ENCODE peak calls at places on chromosomes 6 and 20, in six cellular contexts. I, M, T, W, C and N are unnamed samples.

GRCh38 chr6:8174571-8174970 is 72.2 kb upstream of the EEF1E1 start:
- DNase-seq in I (no peak), M (no peak), T (no peak), W (no peak), C (no peak), N (no peak)

GRCh38 chr6:121171879-121172278 is 162.4 kb downstream of the TBC1D32 start:
- DNase-seq in I (no peak), M (no peak), T (no peak), W (no peak), C (no peak), N (no peak)

GRCh38 chr6:71138416-71138815 is 150.2 kb upstream of the OGFRL1 start:
- DNase-seq in I (no peak), M (no peak), T (no peak), W (no peak), C (no peak), N (no peak)

GRCh38 chr6:89583559-89583958 is 55.0 kb downstream of the LYRM2 start:
- DNase-seq in I (no peak), M (no peak), T (no peak), W (no peak), C (no peak), N (no peak)

GRCh38 chr6:44452725-44453124 is 65.2 kb downstream of the CDC5L start:
- DNase-seq in I (no peak), M (no peak), T (no peak), W (no peak), C (no peak), N (no peak)

GRCh38 chr20:24783631-24784492 is 165.2 kb upstream of the CST7 start:
- DNase-seq in I (peak; percentile 42), M (peak; percentile 30), T (peak; percentile 30), W (peak; percentile 26), C (no peak), N (no peak)

GRCh38 chr6:126618639-126619331 is 278.9 kb downstream of the CENPW start:
- DNase-seq in I (no peak), M (no peak), T (no peak), W (no peak), C (no peak), N (no peak)

GRCh38 chr20:34771680-34772081 is 53.8 kb downstream of the NCOA6 start:
- DNase-seq in I (no peak), M (no peak), T (no peak), W (no peak), C (no peak), N (no peak)

GRCh38 chr6:33147807-33148666 is 44.2 kb downstream of the COL11A2 start:
- DNase-seq in I (no peak), M (no peak), T (no peak), W (no peak), C (no peak), N (no peak)

GRCh38 chr6:1445650-1446645 is 56.6 kb downstream of the FOXF2 start:
- DNase-seq in I (no peak), M (no peak), T (no peak), W (no peak), C (no peak), N (no peak)

GRCh38 chr6:108744996-108745395 is 103.2 kb upstream of the ARMC2 start:
- DNase-seq in I (no peak), M (no peak), T (no peak), W (no peak), C (no peak), N (peak; percentile 33)

DNA sequence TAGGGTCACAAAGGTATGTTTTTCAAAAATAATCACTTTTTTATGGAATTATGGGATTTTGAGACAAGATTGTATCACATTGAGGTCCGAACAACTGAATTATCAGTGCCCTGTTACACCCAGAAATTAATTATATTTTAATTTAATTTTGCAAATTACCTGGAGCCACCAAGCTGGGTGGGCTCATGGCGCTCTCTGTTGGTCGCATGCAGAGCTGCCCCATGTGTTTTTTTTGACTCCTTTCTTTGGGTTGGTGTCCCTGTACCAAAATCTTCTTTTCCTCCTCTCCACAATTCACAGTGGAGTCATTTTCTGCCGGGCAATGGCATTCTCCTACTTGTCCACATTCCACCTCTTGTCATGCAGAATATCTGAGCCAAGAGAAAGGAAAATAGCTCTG is 38.9 kb upstream of the FRMD1 start:
- DNase-seq in I (no peak), M (no peak), T (no peak), W (no peak), C (no peak), N (no peak)
- TF ChIP-seq CTCF in I (peak; percentile 40), M (no peak), T (peak; percentile 31), W (no peak), C (peak; percentile 33), N (no peak)

GRCh38 chr6:46746691-46747090 is at the start of gene ANKRD66:
- DNase-seq in I (no peak), M (no peak), T (no peak), W (no peak), C (peak; percentile 10), N (no peak)
- TF ChIP-seq CTCF in I (no peak), M (no peak), T (no peak), W (no peak), C (no peak), N (no peak)

DNA sequence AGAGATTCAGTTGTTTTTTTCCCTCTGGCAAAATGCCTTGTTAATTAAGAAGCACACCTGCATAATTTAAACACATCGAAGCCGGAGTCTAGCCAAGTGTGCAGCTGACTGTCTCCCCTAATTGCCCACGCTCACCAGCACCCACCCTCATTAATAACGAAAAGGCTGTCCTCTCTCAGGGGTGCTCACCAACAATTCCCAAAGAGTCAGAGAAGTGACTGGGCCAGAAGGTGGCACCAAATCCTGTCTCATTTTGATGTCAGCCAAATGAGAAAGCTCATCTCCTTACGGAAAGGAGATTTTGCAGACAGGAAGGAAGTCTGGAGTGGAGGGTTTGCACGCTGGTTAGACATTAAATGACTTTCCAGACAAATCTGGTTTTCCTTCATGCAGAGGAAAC is 60.7 kb upstream of the MC3R start:
- DNase-seq in I (peak; percentile 25), M (no peak), T (no peak), W (no peak), C (no peak), N (no peak)
- TF ChIP-seq CTCF in I (peak; percentile 66), M (no peak), T (no peak), W (no peak), C (no peak), N (no peak)

GRCh38 chr6:75501756-75502155 is 8.2 kb upstream of the FILIP1 start:
- DNase-seq in I (no peak), M (no peak), T (no peak), W (no peak), C (no peak), N (no peak)

GRCh38 chr6:75503291-75503690 is 9.7 kb upstream of the FILIP1 start:
- DNase-seq in I (no peak), M (no peak), T (no peak), W (no peak), C (no peak), N (no peak)

GRCh38 chr6:75505426-75505825 is 11.8 kb upstream of the FILIP1 start:
- DNase-seq in I (no peak), M (no peak), T (no peak), W (no peak), C (no peak), N (no peak)

GRCh38 chr6:75504902-75505233 is 11.3 kb upstream of the FILIP1 start:
- DNase-seq in I (no peak), M (no peak), T (no peak), W (no peak), C (no peak), N (no peak)

DNA sequence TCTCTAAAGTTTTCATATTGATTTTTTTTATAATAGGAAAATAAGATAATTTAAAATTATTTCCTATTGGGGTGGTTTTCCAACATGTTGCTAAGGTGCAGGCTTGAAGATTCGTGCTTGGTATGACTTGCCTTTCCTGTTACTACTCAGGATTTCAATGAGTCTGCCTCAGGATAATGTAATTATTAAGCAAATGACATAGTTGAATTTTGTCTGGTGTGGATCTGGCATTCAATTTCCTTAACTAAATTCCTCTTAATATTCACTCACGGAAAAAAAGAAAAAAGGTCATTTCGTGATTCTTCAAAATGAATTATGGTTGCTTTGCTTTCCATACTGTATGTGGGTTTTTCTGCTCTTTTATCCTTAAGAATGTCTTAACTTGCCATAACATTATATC is 9.3 kb upstream of the FILIP1 start:
- DNase-seq in I (no peak), M (no peak), T (no peak), W (no peak), C (no peak), N (no peak)
- TF ChIP-seq CTCF in I (no peak), M (no peak), T (no peak), W (no peak), C (no peak), N (no peak)

GRCh38 chr20:47202765-47203667 is 153.5 kb downstream of the ZMYND8 start:
- DNase-seq in I (no peak), M (no peak), T (no peak), W (no peak), C (no peak), N (no peak)

GRCh38 chr20:47206962-47207641 is 149.4 kb downstream of the ZMYND8 start:
- DNase-seq in I (no peak), M (no peak), T (no peak), W (no peak), C (no peak), N (peak; percentile 37)

GRCh38 chr20:47204008-47204745 is 152.3 kb downstream of the ZMYND8 start:
- DNase-seq in I (no peak), M (peak; percentile 39), T (no peak), W (no peak), C (no peak), N (no peak)

GRCh38 chr20:47204746-47205122 is 151.8 kb downstream of the ZMYND8 start:
- DNase-seq in I (no peak), M (no peak), T (no peak), W (no peak), C (no peak), N (no peak)

DNA sequence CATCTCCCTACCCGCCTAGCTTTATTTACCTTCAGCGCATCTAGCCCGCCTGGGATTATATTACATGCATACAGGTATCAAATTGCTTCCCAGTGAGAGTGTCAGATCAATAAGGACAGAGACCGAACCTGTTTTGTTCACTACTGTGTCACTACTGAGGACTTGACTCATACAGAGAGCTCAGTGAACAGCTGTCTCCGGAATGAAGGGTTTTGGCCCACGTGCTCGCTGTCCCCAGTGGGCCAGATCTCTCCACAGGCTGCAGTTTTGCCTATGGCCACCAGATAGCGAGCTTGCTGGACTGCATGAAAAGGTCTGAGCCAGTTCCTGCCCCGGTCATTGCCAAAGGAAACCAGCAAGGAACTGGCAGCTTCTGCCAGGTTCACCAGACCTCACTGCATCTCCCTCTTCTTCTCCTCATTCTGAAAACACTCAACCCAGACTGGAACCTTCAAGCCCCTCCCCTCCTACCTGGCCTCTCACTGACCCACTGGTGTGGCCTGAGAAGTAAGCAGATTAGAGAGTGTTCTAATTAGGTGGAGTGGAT is 150.8 kb downstream of the ZMYND8 start:
- DNase-seq in I (peak; percentile 65), M (peak; percentile 63), T (peak; percentile 70), W (peak; percentile 77), C (peak; percentile 36), N (peak; percentile 82)
- TF ChIP-seq CTCF in I (peak; percentile 70), M (peak; percentile 55), T (peak; percentile 72), W (peak; percentile 87), C (peak; percentile 52), N (peak; percentile 72)